ENCODE peak calls at places on chromosomes 11 and 22, in seven cellular contexts. M is IMR-90, I is heart right ventricle, E is HCT116, R is OCI-LY7, F is right lobe of liver, U is PC-3. V is an unnamed sample.
A peak's percentile ranks its signal among the peaks of the same experiment; 100 is the strongest.

GRCh38 chr11:135074397-135074998 is 662.5 kb upstream of the B3GAT1 start:
- DNase-seq in F (no peak), M (no peak), R (no peak), E (no peak), I (no peak), U (peak; percentile 16), V (no peak)

GRCh38 chr11:81658722-81659121 is 1074.9 kb downstream of the FAM181B start:
- DNase-seq in I (no peak), U (peak; percentile 38), E (no peak), F (no peak), R (peak; percentile 44), M (peak; percentile 9), V (no peak)

GRCh38 chr22:25564320-25564978 is at the start of gene GRK3:
- DNase-seq in U (no peak), F (peak; percentile 76), M (peak; percentile 27), I (peak; percentile 74), E (peak; percentile 44), R (peak; percentile 77), V (peak; percentile 76)

GRCh38 chr11:66203847-66204246 is 64.6 kb upstream of the RAB1B start:
- DNase-seq in I (no peak), E (no peak), M (no peak), F (no peak), U (no peak), R (no peak), V (no peak)

GRCh38 chr11:34855021-34855753 is 61.0 kb downstream of the APIP start:
- DNase-seq in I (no peak), F (no peak), U (peak; percentile 39), E (no peak), R (no peak), M (no peak), V (no peak)

GRCh38 chr11:10310301-10310841 is 5.5 kb downstream of the ADM start:
- DNase-seq in I (no peak), R (peak; percentile 89), M (peak; percentile 68), U (no peak), F (no peak), E (no peak), V (no peak)

GRCh38 chr11:73330569-73331093 is 22.6 kb downstream of the ARHGEF17 start:
- DNase-seq in I (no peak), M (peak; percentile 61), U (peak; percentile 26), R (no peak), F (no peak), E (no peak), V (no peak)

GRCh38 chr11:69510471-69511357 is 29.3 kb downstream of the LINC01488 start:
- DNase-seq in M (peak; percentile 72), I (no peak), R (no peak), F (no peak), U (peak; percentile 51), E (no peak), V (peak; percentile 6)

GRCh38 chr11:29310706-29311342 is 706.0 kb downstream of the KCNA4 start:
- DNase-seq in R (no peak), I (no peak), E (no peak), M (peak; percentile 49), F (no peak), U (peak; percentile 36), V (no peak)

GRCh38 chr11:65504671-65505433 is 6.0 kb downstream of the MALAT1 start:
- DNase-seq in R (no peak), E (no peak), I (no peak), F (no peak), U (no peak), M (peak; percentile 46), V (no peak)

GRCh38 chr11:126415669-126416420 is 60.4 kb downstream of the ST3GAL4 start:
- DNase-seq in E (no peak), M (no peak), I (peak; percentile 86), F (no peak), U (no peak), R (no peak), V (peak; percentile 76)

GRCh38 chr11:88819616-88820015 is 246.2 kb downstream of the GRM5 start:
- DNase-seq in F (no peak), I (no peak), M (no peak), E (no peak), U (no peak), R (no peak), V (no peak)

GRCh38 chr11:62402226-62402625 is 16.6 kb upstream of the SCGB1A1 start:
- DNase-seq in I (peak; percentile 64), M (no peak), U (no peak), R (no peak), E (no peak), F (peak; percentile 33), V (peak; percentile 83)

GRCh38 chr11:115886111-115886733 is 382.0 kb upstream of the CADM1 start:
- DNase-seq in I (no peak), U (no peak), F (no peak), E (no peak), M (no peak), R (no peak), V (no peak)

GRCh38 chr11:134644489-134645456 is 232.7 kb upstream of the B3GAT1 start:
- DNase-seq in I (no peak), M (no peak), U (no peak), E (no peak), F (no peak), R (no peak), V (no peak)

GRCh38 chr11:67499808-67500793 is 5.1 kb downstream of the PITPNM1 start:
- DNase-seq in I (no peak), U (no peak), M (no peak), F (no peak), R (no peak), E (no peak), V (no peak)

GRCh38 chr11:69348414-69349235 is 54.7 kb downstream of the MYEOV start:
- DNase-seq in M (no peak), I (no peak), R (no peak), E (no peak), U (no peak), F (no peak), V (no peak)

GRCh38 chr11:44467413-44467812 is 98.0 kb upstream of the CD82 start:
- DNase-seq in E (no peak), I (no peak), U (no peak), M (no peak), R (no peak), F (no peak), V (no peak)

GRCh38 chr22:30328466-30329049 is 1.8 kb upstream of the TBC1D10A start:
- DNase-seq in F (no peak), M (no peak), I (no peak), U (no peak), R (no peak), E (no peak), V (no peak)

GRCh38 chr11:47259178-47259977 is 1.6 kb downstream of the NR1H3 start:
- DNase-seq in R (peak; percentile 72), M (peak; percentile 30), U (peak; percentile 82), F (no peak), E (no peak), I (peak; percentile 45), V (no peak)

GRCh38 chr22:29031236-29031982 is 30.2 kb downstream of the C22orf31 start:
- DNase-seq in R (no peak), U (peak; percentile 83), I (peak; percentile 52), E (peak; percentile 97), F (peak; percentile 60), M (peak; percentile 98), V (peak; percentile 85)

GRCh38 chr11:116457336-116458007 is 315.3 kb downstream of the BUD13 start:
- DNase-seq in U (no peak), M (no peak), F (no peak), I (no peak), R (no peak), E (no peak), V (no peak)

GRCh38 chr11:64234840-64235379 is 526 bp downstream of the VEGFB start:
- DNase-seq in U (peak; percentile 59), I (no peak), R (peak; percentile 72), F (peak; percentile 73), E (no peak), M (no peak), V (peak; percentile 42)

GRCh38 chr11:762421-763072 is 14.7 kb downstream of the GATD1 start:
- DNase-seq in I (no peak), E (peak; percentile 72), M (peak; percentile 74), U (peak; percentile 81), F (no peak), R (peak; percentile 43), V (no peak)

GRCh38 chr11:64744544-64745218 is 739 bp upstream of the RASGRP2 start:
- DNase-seq in F (peak; percentile 38), E (no peak), U (no peak), M (no peak), I (no peak), R (no peak), V (peak; percentile 41)

GRCh38 chr22:20904008-20904979 is 12.9 kb upstream of the CRKL start:
- DNase-seq in F (no peak), R (no peak), I (no peak), E (peak; percentile 22), U (peak; percentile 91), M (peak; percentile 99), V (peak; percentile 28)

GRCh38 chr22:37281646-37282384 is 493 bp upstream of the CYTH4 start:
- DNase-seq in M (no peak), F (no peak), E (no peak), R (no peak), U (no peak), I (no peak), V (no peak)

GRCh38 chr11:46380340-46381045 is 976 bp upstream of the MDK start:
- DNase-seq in F (peak; percentile 85), U (peak; percentile 42), R (no peak), E (no peak), I (peak; percentile 83), M (no peak), V (peak; percentile 74)

GRCh38 chr11:2641623-2642022 is 58.2 kb downstream of the KCNQ1OT1 start:
- DNase-seq in F (no peak), I (no peak), R (no peak), M (no peak), U (no peak), E (no peak), V (no peak)
- H3K9me3 ChIP-seq in F (no peaks in the 10 kb centered on the region), I (peaks cover 99% of the 10 kb centered on the region), R (peaks cover 23% of the 10 kb centered on the region), M (peaks cover 45% of the 10 kb centered on the region), U (peaks cover 17% of the 10 kb centered on the region), E (peaks cover 11% of the 10 kb centered on the region), V (peaks cover 71% of the 10 kb centered on the region)

GRCh38 chr22:40276877-40277823 is 69.2 kb upstream of the ADSL start:
- DNase-seq in F (no peak), M (peak; percentile 51), R (no peak), I (peak; percentile 38), U (peak; percentile 37), E (no peak), V (no peak)
- H3K27ac ChIP-seq in F (peak overlapping the region; percentile 84), M (peak overlapping the region; percentile 73), R (peak overlapping the region; percentile 42), I (peak overlapping the region; percentile 79), U (peak overlapping the region; percentile 96), E (no peak overlapping the region), V (peak overlapping the region; percentile 80)

GRCh38 chr22:46845281-46846153 is 83.1 kb downstream of the TBC1D22A start:
- DNase-seq in U (peak; percentile 38), M (peak; percentile 63), I (no peak), E (no peak), R (no peak), F (no peak), V (no peak)
- H3K36me3 ChIP-seq in U (no peaks in the 10 kb centered on the region), M (peaks cover 1% of the 10 kb centered on the region), I (no peaks in the 10 kb centered on the region), E (no peaks in the 10 kb centered on the region), R (peaks cover 3% of the 10 kb centered on the region), F (peaks cover 3% of the 10 kb centered on the region), V (no peaks in the 10 kb centered on the region)

GRCh38 chr11:20278727-20279126 is 84.8 kb upstream of the HTATIP2 start:
- DNase-seq in R (no peak), U (no peak), M (no peak), F (no peak), E (no peak), I (no peak), V (no peak)

GRCh38 chr11:20283475-20283874 is 80.0 kb upstream of the HTATIP2 start:
- DNase-seq in U (no peak), M (no peak), F (no peak), I (no peak), R (no peak), E (no peak), V (no peak)
- H3K9me3 ChIP-seq in U (no peaks in the 10 kb centered on the region), M (no peaks in the 10 kb centered on the region), F (no peaks in the 10 kb centered on the region), I (peaks cover 18% of the 10 kb centered on the region), R (no peaks in the 10 kb centered on the region), E (no peaks in the 10 kb centered on the region), V (no peaks in the 10 kb centered on the region)

V was measured in uterus.